ENCODE peak calls at places on chromosome 2, in ten cellular contexts. E is fibroblast of villous mesenchyme, Q is neural progenitor cell, H is GM12878, L is RWPE1, F is HCT116, W is cardiac muscle cell, N is AG09309, G is gastrocnemius medialis, M is A549. S is an unnamed sample.
A peak's percentile ranks its signal among the peaks of the same experiment; 100 is the strongest.

GRCh38 chr2:102509749-102510148 is 36.7 kb downstream of the SLC9A4 start:
- DNase-seq in E (no peak), Q (no peak), H (no peak), L (peak; percentile 14), F (no peak), W (peak; percentile 14), N (no peak), G (no peak), M (no peak), S (no peak)

GRCh38 chr2:191910518-191910917 is 63.6 kb upstream of the CAVIN2 start:
- DNase-seq in E (no peak), Q (no peak), H (no peak), L (no peak), F (no peak), W (peak; percentile 37), N (no peak), G (no peak), M (no peak), S (no peak)

GRCh38 chr2:36731941-36732700 is 35.6 kb downstream of the VIT start:
- DNase-seq in E (peak; percentile 6), Q (no peak), H (no peak), L (no peak), F (no peak), W (peak; percentile 3), N (peak; percentile 52), G (no peak), M (no peak), S (no peak)

GRCh38 chr2:134668821-134669220 is 50.0 kb downstream of the TMEM163 start:
- DNase-seq in E (no peak), Q (no peak), H (no peak), L (no peak), F (no peak), W (no peak), N (no peak), G (no peak), M (no peak), S (no peak)

GRCh38 chr2:223306371-223306770 is 254.4 kb downstream of the KCNE4 start:
- DNase-seq in E (peak; percentile 44), Q (peak; percentile 41), H (no peak), L (no peak), F (peak; percentile 28), W (peak; percentile 60), N (no peak), G (no peak), M (no peak), S (peak; percentile 9)

GRCh38 chr2:186256540-186256939 is 229.5 kb upstream of the ZC3H15 start:
- DNase-seq in E (peak; percentile 32), Q (peak; percentile 42), H (peak; percentile 7), L (peak; percentile 21), F (peak; percentile 29), W (peak; percentile 55), N (peak; percentile 8), G (no peak), M (peak; percentile 10), S (peak; percentile 2)

GRCh38 chr2:101330253-101330921 is 21.9 kb upstream of the RNF149 start:
- DNase-seq in E (no peak), Q (peak; percentile 52), H (no peak), L (no peak), F (no peak), W (peak; percentile 49), N (no peak), G (no peak), M (no peak), S (peak; percentile 83)

GRCh38 chr2:235600406-235600805 is 106.6 kb downstream of the AGAP1 start:
- DNase-seq in E (no peak), Q (no peak), H (no peak), L (no peak), F (no peak), W (no peak), N (no peak), G (no peak), M (no peak), S (no peak)

DNA sequence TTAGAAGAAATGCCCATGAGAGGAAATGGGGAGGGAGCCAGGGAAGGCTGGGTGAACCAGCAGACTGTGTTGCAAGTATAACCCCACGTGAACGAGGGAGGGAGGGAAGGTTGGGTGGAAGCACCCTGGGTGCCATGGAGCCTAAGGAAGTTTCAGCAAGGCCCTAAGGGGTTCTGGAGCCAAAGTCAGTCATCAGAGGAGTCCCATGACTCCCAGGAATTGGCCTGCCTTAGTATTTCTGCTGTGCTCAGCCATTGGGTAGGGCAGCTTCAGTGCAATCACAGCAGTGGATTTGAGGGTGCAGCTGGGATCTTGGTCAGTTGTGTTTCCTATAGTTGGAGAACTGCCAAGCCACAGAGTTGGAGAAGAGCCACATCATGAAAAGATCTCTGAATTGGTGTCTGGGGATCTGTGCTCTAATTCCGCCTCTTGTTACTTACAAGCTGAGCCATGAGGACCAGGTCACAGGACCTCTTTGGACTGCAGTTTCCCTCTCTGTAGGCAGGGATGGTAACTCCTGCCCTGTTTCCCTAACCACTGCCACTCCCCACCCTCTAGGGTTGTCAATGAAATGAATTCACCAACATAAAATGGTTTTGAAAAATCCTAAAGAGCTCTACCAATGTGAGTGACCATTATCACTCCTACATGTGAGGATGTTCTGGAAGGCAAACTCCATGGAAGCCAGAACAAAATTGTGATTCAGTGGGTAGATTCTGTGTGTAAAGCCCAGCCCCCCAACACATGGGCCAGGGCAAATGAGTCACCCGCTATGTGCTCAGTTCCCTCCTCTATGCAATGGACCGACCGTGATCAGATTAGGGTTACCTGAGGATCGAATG is 108.9 kb downstream of the CLIP4 start:
- DNase-seq in E (peak; percentile 85), Q (no peak), H (no peak), L (peak; percentile 65), F (no peak), W (peak; percentile 79), N (peak; percentile 8), G (peak; percentile 63), M (no peak), S (peak; percentile 27)
- TF ChIP-seq CTCF in E (no peak), Q (no peak), H (no peak), L (no peak), F (no peak), W (no peak), N (no peak), G (no peak), M (no peak), S (no peak)

GRCh38 chr2:174776223-174776622 is 12.0 kb upstream of the CHRNA1 start:
- DNase-seq in E (no peak), Q (no peak), H (no peak), L (no peak), F (no peak), W (no peak), N (no peak), G (no peak), M (no peak), S (no peak)
- TF ChIP-seq CTCF in E (peak; percentile 58), Q (peak; percentile 63), H (peak; percentile 29), L (peak; percentile 16), F (no peak), W (peak; percentile 36), N (peak; percentile 38), G (no peak), M (no peak), S (no peak)

GRCh38 chr2:219538488-219539294 is 4.9 kb downstream of the CHPF start:
- DNase-seq in E (no peak), Q (no peak), H (no peak), L (no peak), F (no peak), W (no peak), N (no peak), G (no peak), M (no peak), S (no peak)

GRCh38 chr2:219536967-219537366 is 6.6 kb downstream of the CHPF start:
- DNase-seq in E (no peak), Q (no peak), H (no peak), L (no peak), F (no peak), W (no peak), N (no peak), G (no peak), M (no peak), S (no peak)

GRCh38 chr2:219539295-219539788 is 4.3 kb downstream of the CHPF start:
- DNase-seq in E (no peak), Q (no peak), H (no peak), L (no peak), F (no peak), W (no peak), N (no peak), G (no peak), M (no peak), S (no peak)

GRCh38 chr2:219536425-219536824 is 7.2 kb downstream of the CHPF start:
- DNase-seq in E (no peak), Q (no peak), H (no peak), L (no peak), F (no peak), W (no peak), N (no peak), G (no peak), M (no peak), S (no peak)

DNA sequence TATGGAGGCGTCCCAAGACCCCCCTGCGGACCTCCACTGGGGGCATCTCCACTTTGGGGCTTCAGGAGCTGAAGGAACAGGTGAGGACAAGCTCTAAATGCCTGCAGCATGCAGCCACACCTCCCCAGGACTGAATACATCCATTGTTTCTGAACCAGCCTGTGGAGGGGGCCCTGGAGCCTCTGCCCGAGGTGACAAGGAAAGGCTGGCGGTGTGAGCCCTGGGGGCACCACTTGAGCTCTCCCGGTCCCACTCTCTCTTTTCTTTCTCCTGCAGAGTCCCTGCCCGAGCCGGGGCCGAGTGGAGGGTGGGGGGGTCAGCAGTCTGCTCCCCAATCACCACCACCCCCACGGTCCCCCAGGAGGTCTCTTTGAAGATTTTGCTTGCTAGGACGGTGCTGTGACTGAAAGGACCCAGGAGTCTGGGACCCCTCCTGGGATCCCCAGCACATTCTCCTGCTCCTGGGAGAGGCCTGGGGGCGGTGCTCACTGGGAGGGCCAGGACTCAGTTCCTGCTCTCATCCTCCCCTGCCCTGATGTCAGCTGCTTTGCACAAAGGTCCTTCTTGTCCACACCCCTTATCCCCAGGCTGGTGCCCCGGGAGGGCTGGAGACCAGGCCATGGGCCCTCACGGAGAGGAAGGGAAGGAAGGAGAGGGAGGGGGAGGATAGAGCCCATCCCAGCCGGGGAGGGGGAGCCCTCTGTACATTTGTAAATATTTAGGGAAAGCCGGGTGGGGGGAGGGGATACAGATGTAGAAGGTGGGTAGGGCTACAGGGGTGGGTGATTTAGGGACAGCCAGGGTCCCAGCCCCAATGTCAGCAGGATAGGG is 5.7 kb downstream of the CHPF start:
- DNase-seq in E (no peak), Q (no peak), H (no peak), L (no peak), F (no peak), W (no peak), N (no peak), G (no peak), M (no peak), S (peak; percentile 69)
- TF ChIP-seq CTCF in E (no peak), Q (peak; percentile 12), H (no peak), L (no peak), F (no peak), W (peak; percentile 5), N (no peak), G (no peak), M (no peak), S (peak; percentile 19)

GRCh38 chr2:128469875-128470274 is 151.2 kb upstream of the HS6ST1 start:
- DNase-seq in E (no peak), Q (no peak), H (no peak), L (no peak), F (no peak), W (no peak), N (no peak), G (no peak), M (no peak), S (no peak)

GRCh38 chr2:128466377-128467175 is 147.9 kb upstream of the HS6ST1 start:
- DNase-seq in E (no peak), Q (peak; percentile 0), H (no peak), L (no peak), F (no peak), W (no peak), N (no peak), G (peak; percentile 86), M (no peak), S (no peak)

GRCh38 chr2:128467321-128467901 is 148.7 kb upstream of the HS6ST1 start:
- DNase-seq in E (no peak), Q (peak; percentile 0), H (no peak), L (no peak), F (no peak), W (no peak), N (no peak), G (no peak), M (no peak), S (no peak)

GRCh38 chr2:128468186-128468585 is 149.5 kb upstream of the HS6ST1 start:
- DNase-seq in E (no peak), Q (peak; percentile 1), H (no peak), L (no peak), F (no peak), W (no peak), N (no peak), G (no peak), M (no peak), S (no peak)

GRCh38 chr2:128469203-128469602 is 150.5 kb upstream of the HS6ST1 start:
- DNase-seq in E (no peak), Q (no peak), H (no peak), L (no peak), F (peak; percentile 4), W (no peak), N (no peak), G (no peak), M (no peak), S (no peak)
- TF ChIP-seq CTCF in E (peak; percentile 34), Q (peak; percentile 59), H (no peak), L (no peak), F (peak; percentile 28), W (peak; percentile 37), N (peak; percentile 40), G (no peak), M (no peak), S (peak; percentile 24)